ENCODE peak calls at places on chromosome 2, in nine cellular contexts. L is thoracic aorta, V is lower lobe of right lung, H is RWPE2, Y is astrocyte of the cerebellum, M is psoas muscle, K is fibroblast of the aortic adventitia, U is AG10803, X is GM12865. N is an unnamed sample.
A peak's percentile ranks its signal among the peaks of the same experiment; 100 is the strongest.

GRCh38 chr2:196703660-196704209 is 64.2 kb downstream of the CCDC150 start:
- DNase-seq in M (no peak), X (no peak), L (no peak), Y (no peak), K (peak; percentile 60), H (no peak), U (peak; percentile 48), V (no peak), N (peak; percentile 19)

GRCh38 chr2:199458017-199458805 is 472 bp upstream of the SATB2 start:
- DNase-seq in M (peak; percentile 59), Y (no peak), V (peak; percentile 48), U (peak; percentile 44), L (no peak), K (no peak), H (no peak), X (peak; percentile 57), N (peak; percentile 28)

GRCh38 chr2:36670881-36671595 is 25.5 kb upstream of the VIT start:
- DNase-seq in Y (peak; percentile 6), M (no peak), X (no peak), K (peak; percentile 55), U (peak; percentile 69), L (no peak), V (no peak), H (no peak), N (peak; percentile 46)

GRCh38 chr2:1499033-1499795 is 86.0 kb downstream of the TPO start:
- DNase-seq in K (no peak), X (no peak), V (peak; percentile 32), L (no peak), M (no peak), Y (no peak), H (peak; percentile 46), U (no peak), N (no peak)

GRCh38 chr2:197113221-197113831 is 186.8 kb upstream of the PGAP1 start:
- DNase-seq in M (no peak), V (no peak), K (peak; percentile 68), U (peak; percentile 42), X (peak; percentile 41), L (no peak), H (no peak), Y (no peak), N (no peak)

GRCh38 chr2:25417715-25418369 is 76.1 kb upstream of the DNMT3A start:
- DNase-seq in K (no peak), U (no peak), M (no peak), V (no peak), Y (no peak), X (peak; percentile 94), H (no peak), L (no peak), N (no peak)

GRCh38 chr2:239441261-239441701 is 40.5 kb upstream of the HDAC4 start:
- DNase-seq in X (no peak), V (no peak), U (no peak), Y (peak; percentile 29), K (no peak), M (no peak), L (no peak), H (no peak), N (no peak)

GRCh38 chr2:10126627-10127026 is 4.1 kb downstream of the RRM2 start:
- DNase-seq in L (no peak), H (no peak), U (no peak), K (peak; percentile 92), V (no peak), M (no peak), Y (no peak), X (no peak), N (no peak)

GRCh38 chr2:223051580-223052375 is at the start of gene KCNE4:
- DNase-seq in Y (no peak), H (no peak), M (no peak), X (no peak), U (peak; percentile 85), K (peak; percentile 87), L (no peak), V (no peak), N (peak; percentile 72)

GRCh38 chr2:102149243-102149642 is 6.7 kb downstream of the IL1R1 start:
- DNase-seq in Y (no peak), U (no peak), V (no peak), L (no peak), M (no peak), K (no peak), X (no peak), H (no peak), N (no peak)

GRCh38 chr2:119252186-119253113 is 28.8 kb downstream of the STEAP3 start:
- DNase-seq in V (no peak), M (no peak), L (no peak), U (peak; percentile 94), H (no peak), Y (peak; percentile 92), X (no peak), K (peak; percentile 91), N (peak; percentile 97)

GRCh38 chr2:162220438-162220837 is 22.8 kb downstream of the FAP start:
- DNase-seq in U (no peak), V (no peak), H (no peak), K (no peak), Y (no peak), X (no peak), L (no peak), M (no peak), N (no peak)

GRCh38 chr2:29238497-29238896 is 123.3 kb downstream of the CLIP4 start:
- DNase-seq in H (no peak), X (peak; percentile 41), L (no peak), V (no peak), U (peak; percentile 25), M (no peak), K (no peak), Y (no peak), N (peak; percentile 33)

GRCh38 chr2:6580982-6581381 is 284.7 kb downstream of the CMPK2 start:
- DNase-seq in X (peak; percentile 7), H (no peak), V (no peak), M (no peak), Y (peak; percentile 11), U (peak; percentile 19), L (no peak), K (no peak), N (peak; percentile 76)

GRCh38 chr2:156115338-156115737 is 217.2 kb downstream of the NR4A2 start:
- DNase-seq in H (no peak), L (no peak), K (peak; percentile 73), U (peak; percentile 21), Y (peak; percentile 81), V (no peak), M (no peak), X (no peak), N (no peak)

GRCh38 chr2:168889635-168890005 is 610 bp downstream of the SPC25 start:
- DNase-seq in L (no peak), X (peak; percentile 25), Y (no peak), V (no peak), H (no peak), U (no peak), M (no peak), K (no peak), N (no peak)

DNA sequence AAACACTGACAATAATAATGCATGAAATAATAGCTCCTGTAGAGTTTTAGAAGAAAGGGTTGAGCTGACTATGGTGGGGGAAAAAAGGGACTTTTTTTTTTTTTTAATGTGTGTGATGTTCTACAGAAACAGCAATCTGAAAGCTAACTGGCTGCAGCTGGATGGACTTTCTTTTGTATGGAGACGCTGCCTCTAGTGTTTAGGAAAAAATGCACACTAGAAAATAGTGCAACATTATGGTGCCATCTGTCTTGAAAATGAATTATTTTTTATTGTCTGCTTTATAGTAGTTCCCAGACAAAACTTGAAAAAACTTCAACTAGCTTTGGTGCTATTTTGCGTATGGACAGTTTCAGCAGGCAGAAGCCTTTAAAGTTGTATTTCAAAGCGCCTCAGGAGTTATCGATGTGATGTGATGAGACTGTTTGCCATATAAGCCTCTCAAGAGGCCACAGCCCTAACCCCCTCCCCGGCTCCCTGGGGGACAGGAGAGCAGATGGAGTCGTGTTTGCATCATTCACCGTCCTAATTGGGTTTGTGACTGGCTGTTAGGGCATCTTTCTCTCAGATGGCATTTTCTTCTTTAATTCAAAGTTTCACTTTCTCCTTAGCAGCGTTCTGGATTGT is 86.9 kb downstream of the LTBP1 start:
- DNase-seq in V (no peak), Y (peak; percentile 42), K (peak; percentile 81), L (no peak), H (no peak), M (no peak), U (peak; percentile 67), X (no peak), N (peak; percentile 70)
- TF ChIP-seq CTCF in V (peak; percentile 35), Y (peak; percentile 64), K (peak; percentile 71), L (peak; percentile 50), H (peak; percentile 79), M (peak; percentile 52), U (peak; percentile 72), X (no peak), N (peak; percentile 79)

GRCh38 chr2:97764559-97765263 is 51.3 kb downstream of the ZAP70 start:
- DNase-seq in X (no peak), M (no peak), H (peak; percentile 19), Y (no peak), L (no peak), V (no peak), K (no peak), U (no peak), N (no peak)
- TF ChIP-seq CTCF in X (no peak), M (no peak), H (no peak), Y (no peak), L (no peak), V (no peak), K (no peak), U (no peak), N (no peak)

GRCh38 chr2:233865838-233866237 is 2.3 kb downstream of the MSL3B start:
- DNase-seq in X (no peak), V (no peak), Y (no peak), U (no peak), H (no peak), L (no peak), K (no peak), M (no peak), N (no peak)
- TF ChIP-seq CTCF in X (peak; percentile 19), V (no peak), Y (peak; percentile 26), U (peak; percentile 10), H (peak; percentile 6), L (no peak), K (no peak), M (no peak), N (peak; percentile 67)

GRCh38 chr2:186241874-186242273 is 244.2 kb upstream of the ZC3H15 start:
- DNase-seq in U (no peak), X (no peak), K (no peak), M (no peak), L (no peak), Y (no peak), V (no peak), H (no peak), N (no peak)
- TF ChIP-seq CTCF in U (no peak), X (no peak), K (no peak), M (no peak), L (no peak), Y (peak; percentile 4), V (no peak), H (no peak), N (peak; percentile 8)

N was measured in HFFc6.